ENCODE peak calls at places on chromosomes 11 and 22, in nine cellular contexts. One of them, this sample, is unnamed.
A peak's percentile ranks its signal among the peaks of the same experiment; 100 is the strongest.

GRCh38 chr11:105152556-105152955 is 13.0 kb upstream of the CARD18 start:
- DNase-seq in GM04504: no peak
- DNase-seq in activated T-cell treated with anti-CD3 and anti-CD28 coated beads for 1 hour: no peak
- DNase-seq in gastrocnemius medialis: no peak
- DNase-seq in GM04503: no peak
- DNase-seq in activated CD4-positive, alpha-beta T cell treated with anti-CD3 and anti-CD28 coated beads for 24 hours: no peak
- DNase-seq in kidney tubule cell: no peak
- DNase-seq in hepatocyte: no peak
- DNase-seq in lower leg skin: no peak
- DNase-seq in this sample: no peak

GRCh38 chr11:86079421-86079820 is 10.5 kb upstream of the PICALM start:
- DNase-seq in gastrocnemius medialis: no peak
- DNase-seq in activated T-cell treated with anti-CD3 and anti-CD28 coated beads for 1 hour: no peak
- DNase-seq in kidney tubule cell: no peak
- DNase-seq in GM04504: no peak
- DNase-seq in activated CD4-positive, alpha-beta T cell treated with anti-CD3 and anti-CD28 coated beads for 24 hours: no peak
- DNase-seq in GM04503: no peak
- DNase-seq in hepatocyte: no peak
- DNase-seq in lower leg skin: no peak
- DNase-seq in this sample: no peak

GRCh38 chr11:119144825-119145476 is 3.9 kb upstream of the ABCG4 start:
- DNase-seq in activated T-cell treated with anti-CD3 and anti-CD28 coated beads for 1 hour: no peak
- DNase-seq in hepatocyte: peak; percentile 87
- DNase-seq in GM04503: no peak
- DNase-seq in kidney tubule cell: peak; percentile 77
- DNase-seq in activated CD4-positive, alpha-beta T cell treated with anti-CD3 and anti-CD28 coated beads for 24 hours: no peak
- DNase-seq in gastrocnemius medialis: peak; percentile 43
- DNase-seq in lower leg skin: no peak
- DNase-seq in GM04504: peak; percentile 24
- DNase-seq in this sample: peak; percentile 24

GRCh38 chr11:73597340-73597955 is 464 bp downstream of the FAM168A start:
- DNase-seq in GM04503: no peak
- DNase-seq in lower leg skin: peak; percentile 86
- DNase-seq in GM04504: no peak
- DNase-seq in hepatocyte: peak; percentile 8
- DNase-seq in kidney tubule cell: no peak
- DNase-seq in activated CD4-positive, alpha-beta T cell treated with anti-CD3 and anti-CD28 coated beads for 24 hours: no peak
- DNase-seq in gastrocnemius medialis: no peak
- DNase-seq in activated T-cell treated with anti-CD3 and anti-CD28 coated beads for 1 hour: no peak
- DNase-seq in this sample: no peak

GRCh38 chr22:22171357-22172218 is 73.0 kb upstream of the VPREB1 start:
- DNase-seq in activated CD4-positive, alpha-beta T cell treated with anti-CD3 and anti-CD28 coated beads for 24 hours: no peak
- DNase-seq in hepatocyte: peak; percentile 30
- DNase-seq in lower leg skin: no peak
- DNase-seq in GM04504: no peak
- DNase-seq in kidney tubule cell: peak; percentile 52
- DNase-seq in activated T-cell treated with anti-CD3 and anti-CD28 coated beads for 1 hour: no peak
- DNase-seq in GM04503: no peak
- DNase-seq in gastrocnemius medialis: no peak
- DNase-seq in this sample: no peak

GRCh38 chr11:9756461-9756860 is 92.6 kb downstream of the SWAP70 start:
- DNase-seq in activated CD4-positive, alpha-beta T cell treated with anti-CD3 and anti-CD28 coated beads for 24 hours: no peak
- DNase-seq in gastrocnemius medialis: no peak
- DNase-seq in hepatocyte: no peak
- DNase-seq in kidney tubule cell: peak; percentile 70
- DNase-seq in GM04503: no peak
- DNase-seq in activated T-cell treated with anti-CD3 and anti-CD28 coated beads for 1 hour: no peak
- DNase-seq in lower leg skin: no peak
- DNase-seq in GM04504: no peak
- DNase-seq in this sample: no peak

GRCh38 chr11:57804466-57804865 is 42.9 kb downstream of the CTNND1 start:
- DNase-seq in lower leg skin: no peak
- DNase-seq in activated T-cell treated with anti-CD3 and anti-CD28 coated beads for 1 hour: no peak
- DNase-seq in kidney tubule cell: peak; percentile 36
- DNase-seq in GM04503: no peak
- DNase-seq in gastrocnemius medialis: no peak
- DNase-seq in hepatocyte: no peak
- DNase-seq in GM04504: no peak
- DNase-seq in activated CD4-positive, alpha-beta T cell treated with anti-CD3 and anti-CD28 coated beads for 24 hours: no peak
- DNase-seq in this sample: no peak

GRCh38 chr11:28110108-28110838 is 2.1 kb downstream of the METTL15 start:
- DNase-seq in GM04503: no peak
- DNase-seq in lower leg skin: peak; percentile 95
- DNase-seq in kidney tubule cell: peak; percentile 83
- DNase-seq in gastrocnemius medialis: peak; percentile 68
- DNase-seq in GM04504: peak; percentile 53
- DNase-seq in hepatocyte: peak; percentile 86
- DNase-seq in activated CD4-positive, alpha-beta T cell treated with anti-CD3 and anti-CD28 coated beads for 24 hours: peak; percentile 37
- DNase-seq in activated T-cell treated with anti-CD3 and anti-CD28 coated beads for 1 hour: peak; percentile 48
- DNase-seq in this sample: peak; percentile 21

GRCh38 chr11:76419896-76420295 is 24.9 kb upstream of the EMSY start:
- DNase-seq in GM04504: no peak
- DNase-seq in lower leg skin: no peak
- DNase-seq in hepatocyte: no peak
- DNase-seq in activated CD4-positive, alpha-beta T cell treated with anti-CD3 and anti-CD28 coated beads for 24 hours: no peak
- DNase-seq in GM04503: no peak
- DNase-seq in activated T-cell treated with anti-CD3 and anti-CD28 coated beads for 1 hour: no peak
- DNase-seq in kidney tubule cell: no peak
- DNase-seq in gastrocnemius medialis: no peak
- DNase-seq in this sample: no peak

GRCh38 chr11:73426184-73426845 is 50.1 kb downstream of the RELT start:
- DNase-seq in activated T-cell treated with anti-CD3 and anti-CD28 coated beads for 1 hour: no peak
- DNase-seq in kidney tubule cell: no peak
- DNase-seq in activated CD4-positive, alpha-beta T cell treated with anti-CD3 and anti-CD28 coated beads for 24 hours: no peak
- DNase-seq in lower leg skin: no peak
- DNase-seq in hepatocyte: no peak
- DNase-seq in GM04503: peak; percentile 37
- DNase-seq in gastrocnemius medialis: no peak
- DNase-seq in GM04504: no peak
- DNase-seq in this sample: no peak

GRCh38 chr11:23769214-23769613 is 727.6 kb upstream of the LUZP2 start:
- DNase-seq in activated T-cell treated with anti-CD3 and anti-CD28 coated beads for 1 hour: no peak
- DNase-seq in GM04504: no peak
- DNase-seq in hepatocyte: no peak
- DNase-seq in GM04503: no peak
- DNase-seq in activated CD4-positive, alpha-beta T cell treated with anti-CD3 and anti-CD28 coated beads for 24 hours: no peak
- DNase-seq in gastrocnemius medialis: no peak
- DNase-seq in lower leg skin: no peak
- DNase-seq in kidney tubule cell: no peak
- DNase-seq in this sample: no peak

GRCh38 chr11:128026596-128026995 is 560.8 kb downstream of the ETS1 start:
- DNase-seq in GM04503: peak; percentile 96
- DNase-seq in lower leg skin: no peak
- DNase-seq in GM04504: peak; percentile 94
- DNase-seq in activated CD4-positive, alpha-beta T cell treated with anti-CD3 and anti-CD28 coated beads for 24 hours: no peak
- DNase-seq in activated T-cell treated with anti-CD3 and anti-CD28 coated beads for 1 hour: no peak
- DNase-seq in gastrocnemius medialis: no peak
- DNase-seq in hepatocyte: peak; percentile 69
- DNase-seq in kidney tubule cell: peak; percentile 95
- DNase-seq in this sample: no peak

GRCh38 chr11:84564180-84564866 is 1062.8 kb downstream of the DLG2 start:
- DNase-seq in gastrocnemius medialis: no peak
- DNase-seq in lower leg skin: no peak
- DNase-seq in GM04504: no peak
- DNase-seq in hepatocyte: peak; percentile 71
- DNase-seq in activated T-cell treated with anti-CD3 and anti-CD28 coated beads for 1 hour: no peak
- DNase-seq in GM04503: no peak
- DNase-seq in activated CD4-positive, alpha-beta T cell treated with anti-CD3 and anti-CD28 coated beads for 24 hours: no peak
- DNase-seq in kidney tubule cell: peak; percentile 89
- DNase-seq in this sample: no peak